ENCODE peak calls at places on chromosomes 12 and 14, in six cellular contexts. U is suprapubic skin, X is natural killer cell, Q is neural crest cell, Y is MM.1S, C is lower lobe of right lung. I is an unnamed sample.

GRCh38 chr14:101058571-101058970 is 155.0 kb upstream of the RTL1 start:
- DNase-seq in U (no peak), X (no peak), Q (no peak), Y (no peak), C (no peak), I (no peak)

GRCh38 chr12:131825146-131825892 is 2.9 kb upstream of the MMP17 start:
- DNase-seq in U (no peak), X (no peak), Q (no peak), Y (no peak), C (no peak), I (no peak)

GRCh38 chr14:70649803-70650202 is 8.1 kb downstream of the TTC9 start:
- DNase-seq in U (no peak), X (no peak), Q (no peak), Y (no peak), C (no peak), I (no peak)

GRCh38 chr12:32261638-32262037 is 137.7 kb upstream of the FGD4 start:
- DNase-seq in U (no peak), X (no peak), Q (no peak), Y (no peak), C (no peak), I (no peak)

GRCh38 chr12:47903927-47904646 is 707 bp downstream of the VDR start:
- DNase-seq in U (peak; percentile 83), X (peak; percentile 30), Q (no peak), Y (peak; percentile 63), C (peak; percentile 73), I (no peak)

GRCh38 chr12:108323581-108323980 is 15.5 kb downstream of the CMKLR1 start:
- DNase-seq in U (no peak), X (no peak), Q (no peak), Y (no peak), C (no peak), I (no peak)

GRCh38 chr14:33943484-33943883 is 7.4 kb downstream of the EGLN3 start:
- DNase-seq in U (no peak), X (no peak), Q (no peak), Y (no peak), C (no peak), I (no peak)

GRCh38 chr12:123163227-123163626 is 12.3 kb upstream of the PITPNM2 start:
- DNase-seq in U (no peak), X (no peak), Q (no peak), Y (no peak), C (no peak), I (no peak)

GRCh38 chr12:60324746-60325145 is 728.9 kb downstream of the SLC16A7 start:
- DNase-seq in U (no peak), X (no peak), Q (no peak), Y (no peak), C (no peak), I (no peak)

GRCh38 chr12:124901003-124901402 is 13.4 kb downstream of the UBC start:
- DNase-seq in U (no peak), X (no peak), Q (no peak), Y (no peak), C (no peak), I (no peak)

GRCh38 chr14:103629503-103630121 is 601 bp downstream of the KLC1 start:
- DNase-seq in U (peak; percentile 80), X (peak; percentile 41), Q (peak; percentile 47), Y (peak; percentile 6), C (peak; percentile 68), I (peak; percentile 24)

GRCh38 chr12:120584343-120585149 is 3.3 kb upstream of the POP5 start:
- DNase-seq in U (peak; percentile 69), X (peak; percentile 45), Q (peak; percentile 39), Y (peak; percentile 49), C (peak; percentile 65), I (peak; percentile 42)

GRCh38 chr14:43003845-43004244 is 1397.2 kb downstream of the LRFN5 start:
- DNase-seq in U (no peak), X (no peak), Q (no peak), Y (no peak), C (no peak), I (no peak)

GRCh38 chr14:59677771-59678211 is 101.2 kb upstream of the CCDC175 start:
- DNase-seq in U (no peak), X (no peak), Q (no peak), Y (no peak), C (no peak), I (no peak)

DNA sequence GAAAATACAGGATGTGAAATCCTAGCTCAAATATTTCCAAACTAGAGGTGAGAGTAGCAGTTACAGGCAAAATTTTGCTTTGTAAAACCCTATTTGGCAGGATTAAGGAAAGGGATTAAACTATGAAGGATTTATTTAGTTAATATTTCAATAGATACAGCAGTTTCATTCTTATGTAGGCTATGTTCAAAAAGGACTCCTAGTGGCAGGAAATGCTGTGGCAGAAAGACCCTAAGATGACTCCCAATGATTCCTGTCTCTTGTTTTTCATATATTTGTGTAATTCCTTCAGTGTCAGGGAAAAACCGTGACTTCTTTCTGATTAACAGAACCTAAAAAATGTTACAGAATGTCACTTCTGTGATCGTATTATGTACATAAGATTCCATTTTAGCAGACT is 299.5 kb upstream of the RPL10L start:
- DNase-seq in U (no peak), X (no peak), Q (no peak), Y (no peak), C (no peak), I (no peak)
- TF ChIP-seq CTCF in U (no peak), X (no peak), Q (peak; percentile 45), Y (no peak), C (no peak), I (peak; percentile 26)

GRCh38 chr12:48933664-48934311 is 8.5 kb upstream of the FKBP11 start:
- DNase-seq in U (no peak), X (peak; percentile 49), Q (no peak), Y (no peak), C (no peak), I (no peak)

GRCh38 chr12:48932878-48933277 is 7.6 kb upstream of the FKBP11 start:
- DNase-seq in U (no peak), X (peak; percentile 43), Q (no peak), Y (no peak), C (no peak), I (no peak)

GRCh38 chr12:48937170-48937569 is 11.9 kb upstream of the FKBP11 start:
- DNase-seq in U (no peak), X (no peak), Q (no peak), Y (no peak), C (no peak), I (no peak)

GRCh38 chr12:48936379-48936979 is 11.2 kb upstream of the FKBP11 start:
- DNase-seq in U (peak; percentile 83), X (peak; percentile 86), Q (peak; percentile 89), Y (peak; percentile 62), C (peak; percentile 75), I (peak; percentile 79)

DNA sequence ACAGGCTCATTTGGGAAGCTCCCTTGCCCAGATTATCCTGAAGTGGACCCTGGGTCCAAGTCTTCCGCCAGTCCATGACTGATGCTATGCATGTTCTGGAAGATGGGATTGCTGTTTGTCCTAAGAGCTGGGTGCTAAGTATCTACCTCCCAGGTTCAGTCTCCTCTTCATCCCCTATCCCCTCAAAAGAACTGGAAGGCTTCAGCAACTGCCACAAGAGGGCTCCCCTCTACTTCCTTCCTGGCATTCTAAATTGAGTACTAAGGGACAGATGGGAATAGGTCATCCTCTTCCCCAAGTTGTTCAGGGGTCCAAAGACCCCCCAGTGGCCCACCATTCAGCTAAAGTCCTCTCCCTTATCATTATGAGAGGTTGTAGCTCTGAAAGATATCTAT is 9.0 kb upstream of the FKBP11 start:
- DNase-seq in U (no peak), X (no peak), Q (no peak), Y (peak; percentile 12), C (no peak), I (no peak)
- TF ChIP-seq CTCF in U (no peak), X (peak; percentile 19), Q (peak; percentile 36), Y (peak; percentile 23), C (peak; percentile 18), I (peak; percentile 19)

GRCh38 chr12:49842519-49843352 is at the start of gene BCDIN3D:
- DNase-seq in U (peak; percentile 95), X (peak; percentile 83), Q (peak; percentile 79), Y (peak; percentile 91), C (peak; percentile 96), I (peak; percentile 71)
- TF ChIP-seq CTCF in U (no peak), X (no peak), Q (no peak), Y (no peak), C (no peak), I (no peak)

GRCh38 chr12:46354111-46354798 is 18.3 kb downstream of the SLC38A2 start:
- DNase-seq in U (no peak), X (no peak), Q (no peak), Y (peak; percentile 21), C (no peak), I (no peak)
- TF ChIP-seq CTCF in U (no peak), X (no peak), Q (no peak), Y (peak; percentile 29), C (peak; percentile 10), I (no peak)

GRCh38 chr12:67067453-67068203 is 201.5 kb upstream of the CAND1 start:
- DNase-seq in U (no peak), X (no peak), Q (no peak), Y (no peak), C (no peak), I (no peak)

GRCh38 chr12:67069451-67070306 is 199.5 kb upstream of the CAND1 start:
- DNase-seq in U (no peak), X (no peak), Q (peak; percentile 57), Y (peak; percentile 68), C (peak; percentile 62), I (peak; percentile 41)

GRCh38 chr12:67070307-67070600 is 198.9 kb upstream of the CAND1 start:
- DNase-seq in U (no peak), X (no peak), Q (no peak), Y (no peak), C (no peak), I (no peak)

GRCh38 chr12:67068773-67069450 is 200.2 kb upstream of the CAND1 start:
- DNase-seq in U (no peak), X (no peak), Q (peak; percentile 48), Y (peak; percentile 62), C (peak; percentile 49), I (peak; percentile 50)

GRCh38 chr12:67068204-67068731 is 200.9 kb upstream of the CAND1 start:
- DNase-seq in U (no peak), X (no peak), Q (peak; percentile 27), Y (peak; percentile 36), C (no peak), I (no peak)
- TF ChIP-seq CTCF in U (no peak), X (no peak), Q (no peak), Y (peak; percentile 8), C (no peak), I (peak; percentile 37)

GRCh38 chr12:46401703-46402102 is 29.1 kb upstream of the SLC38A2 start:
- DNase-seq in U (no peak), X (no peak), Q (no peak), Y (no peak), C (no peak), I (no peak)
- TF ChIP-seq CTCF in U (no peak), X (no peak), Q (no peak), Y (no peak), C (peak; percentile 8), I (no peak)

I was measured in progenitor cell of endocrine pancreas.